ENCODE peak calls at places on chromosomes 1 and 21, in nine cellular contexts. I, V, W, U, Y, H, L, X and A are unnamed samples. For H3K9me3, the result is how much of the 10 kb centered on the place peaks cover.

GRCh38 chr21:32476661-32477423 is 64.3 kb downstream of the EVA1C start:
- DNase-seq in I (no peak), V (no peak), W (no peak), U (no peak), Y (no peak), H (no peak), L (no peak), X (no peak), A (no peak)

GRCh38 chr21:19981938-19982337 is 1016.3 kb upstream of the NCAM2 start:
- DNase-seq in I (no peak), V (no peak), W (no peak), U (no peak), Y (no peak), H (peak), L (no peak), X (no peak), A (no peak)

GRCh38 chr1:161133220-161133740 is 813 bp upstream of the DEDD start:
- DNase-seq in I (no peak), V (no peak), W (no peak), U (no peak), Y (no peak), H (peak), L (no peak), X (no peak), A (no peak)

GRCh38 chr21:32061755-32062154 is 188.9 kb downstream of the HUNK start:
- DNase-seq in I (no peak), V (no peak), W (no peak), U (no peak), Y (no peak), H (no peak), L (no peak), X (no peak), A (no peak)

GRCh38 chr1:229280037-229280828 is 9.3 kb downstream of the RAB4A start:
- DNase-seq in I (no peak), V (no peak), W (no peak), U (no peak), Y (no peak), H (peak), L (no peak), X (no peak), A (no peak)

GRCh38 chr1:55662875-55663274 is 447.7 kb upstream of the USP24 start:
- DNase-seq in I (no peak), V (no peak), W (no peak), U (no peak), Y (no peak), H (no peak), L (no peak), X (no peak), A (no peak)

GRCh38 chr1:245197911-245198379 is 43.2 kb downstream of the KIF26B start:
- DNase-seq in I (peak), V (no peak), W (no peak), U (no peak), Y (no peak), H (no peak), L (peak), X (no peak), A (peak)

GRCh38 chr1:85058781-85059180 is 10.5 kb upstream of the MCOLN3 start:
- DNase-seq in I (no peak), V (no peak), W (no peak), U (no peak), Y (no peak), H (peak), L (no peak), X (no peak), A (no peak)

GRCh38 chr1:202009326-202010031 is 908 bp upstream of the ELF3 start:
- DNase-seq in I (peak), V (peak), W (peak), U (no peak), Y (peak), H (peak), L (peak), X (peak), A (peak)

GRCh38 chr1:213221209-213221608 is 170.2 kb downstream of the RPS6KC1 start:
- DNase-seq in I (no peak), V (no peak), W (no peak), U (no peak), Y (no peak), H (no peak), L (no peak), X (no peak), A (no peak)

GRCh38 chr1:160061376-160062100 is 8.4 kb downstream of the KCNJ10 start:
- DNase-seq in I (no peak), V (no peak), W (no peak), U (no peak), Y (no peak), H (no peak), L (no peak), X (no peak), A (no peak)

GRCh38 chr1:931380-932177 is 7.9 kb downstream of the SAMD11 start:
- DNase-seq in I (no peak), V (no peak), W (no peak), U (no peak), Y (no peak), H (no peak), L (no peak), X (no peak), A (no peak)

GRCh38 chr1:98749152-98749756 is 87.7 kb downstream of the SNX7 start:
- DNase-seq in I (no peak), V (no peak), W (no peak), U (no peak), Y (no peak), H (peak), L (peak), X (peak), A (no peak)

GRCh38 chr1:8965121-8965820 is 19.6 kb downstream of the CA6 start:
- DNase-seq in I (no peak), V (no peak), W (no peak), U (no peak), Y (no peak), H (no peak), L (peak), X (no peak), A (peak)

GRCh38 chr1:207223162-207223561 is 98.3 kb upstream of the CD55 start:
- DNase-seq in I (no peak), V (no peak), W (no peak), U (no peak), Y (no peak), H (peak), L (no peak), X (no peak), A (no peak)

GRCh38 chr1:18299441-18300338 is 181.0 kb upstream of the KLHDC7A start:
- DNase-seq in I (peak), V (no peak), W (no peak), U (no peak), Y (no peak), H (peak), L (no peak), X (peak), A (no peak)

GRCh38 chr1:198480876-198481275 is 59.6 kb downstream of the ATP6V1G3 start:
- DNase-seq in I (no peak), V (no peak), W (no peak), U (no peak), Y (no peak), H (peak), L (no peak), X (no peak), A (no peak)

GRCh38 chr1:234986750-234987414 is 141.8 kb downstream of the TOMM20 start:
- DNase-seq in I (no peak), V (no peak), W (no peak), U (no peak), Y (no peak), H (no peak), L (no peak), X (no peak), A (no peak)

GRCh38 chr1:66770694-66771093 is 18.4 kb downstream of the DYNLT5 start:
- DNase-seq in I (no peak), V (no peak), W (no peak), U (no peak), Y (no peak), H (no peak), L (no peak), X (no peak), A (no peak)

GRCh38 chr1:168321945-168322344 is 41.3 kb downstream of the TBX19 start:
- DNase-seq in I (no peak), V (no peak), W (no peak), U (no peak), Y (no peak), H (peak), L (no peak), X (peak), A (no peak)

GRCh38 chr1:24369199-24369598 is 44.4 kb downstream of the STPG1 start:
- DNase-seq in I (peak), V (peak), W (no peak), U (no peak), Y (peak), H (no peak), L (no peak), X (no peak), A (peak)

GRCh38 chr1:51314974-51315373 is 15.4 kb downstream of the TTC39A start:
- DNase-seq in I (no peak), V (no peak), W (no peak), U (no peak), Y (no peak), H (no peak), L (no peak), X (no peak), A (no peak)

GRCh38 chr1:31957701-31958674 is 19.8 kb upstream of the PTP4A2 start:
- DNase-seq in I (peak), V (no peak), W (no peak), U (no peak), Y (no peak), H (no peak), L (no peak), X (no peak), A (no peak)

GRCh38 chr1:156458181-156458503 is 42.4 kb downstream of the MEF2D start:
- DNase-seq in I (no peak), V (no peak), W (no peak), U (no peak), Y (no peak), H (peak), L (peak), X (no peak), A (no peak)

GRCh38 chr21:44761747-44762208 is 39.8 kb downstream of the UBE2G2 start:
- DNase-seq in I (no peak), V (no peak), W (no peak), U (no peak), Y (peak), H (no peak), L (no peak), X (no peak), A (no peak)

GRCh38 chr1:114340906-114341698 is 169.9 kb downstream of the TRIM33 start:
- DNase-seq in I (no peak), V (no peak), W (no peak), U (no peak), Y (no peak), H (no peak), L (no peak), X (no peak), A (no peak)

GRCh38 chr1:37477946-37478345 is 3.6 kb downstream of the ZC3H12A start:
- DNase-seq in I (no peak), V (no peak), W (no peak), U (no peak), Y (peak), H (peak), L (no peak), X (no peak), A (no peak)

GRCh38 chr1:54825696-54826095 is 24.6 kb upstream of the TTC22 start:
- DNase-seq in I (no peak), V (no peak), W (no peak), U (no peak), Y (peak), H (no peak), L (no peak), X (no peak), A (no peak)

GRCh38 chr1:41830711-41831110 is 88.0 kb downstream of the HIVEP3 start:
- DNase-seq in I (no peak), V (no peak), W (no peak), U (no peak), Y (no peak), H (no peak), L (peak), X (no peak), A (no peak)

GRCh38 chr1:115052454-115053083 is 22.9 kb downstream of the TSHB start:
- DNase-seq in I (peak), V (no peak), W (no peak), U (no peak), Y (no peak), H (peak), L (peak), X (peak), A (peak)

GRCh38 chr1:55604749-55605148 is 389.6 kb upstream of the USP24 start:
- DNase-seq in I (no peak), V (no peak), W (no peak), U (no peak), Y (no peak), H (no peak), L (no peak), X (no peak), A (no peak)

GRCh38 chr1:57489342-57490036 is 65.6 kb upstream of the DAB1 start:
- DNase-seq in I (no peak), V (no peak), W (no peak), U (no peak), Y (no peak), H (peak), L (peak), X (no peak), A (peak)

GRCh38 chr1:162996261-162996660 is 72.9 kb upstream of the RGS4 start:
- DNase-seq in I (no peak), V (no peak), W (no peak), U (no peak), Y (no peak), H (no peak), L (no peak), X (no peak), A (no peak)

GRCh38 chr1:85137660-85138059 is 63.2 kb downstream of the SYDE2 start:
- DNase-seq in I (peak), V (no peak), W (no peak), U (no peak), Y (no peak), H (no peak), L (no peak), X (no peak), A (no peak)

GRCh38 chr1:1281533-1282321 is 1.5 kb downstream of the SCNN1D start:
- DNase-seq in I (peak), V (no peak), W (no peak), U (no peak), Y (no peak), H (peak), L (peak), X (no peak), A (peak)

DNA sequence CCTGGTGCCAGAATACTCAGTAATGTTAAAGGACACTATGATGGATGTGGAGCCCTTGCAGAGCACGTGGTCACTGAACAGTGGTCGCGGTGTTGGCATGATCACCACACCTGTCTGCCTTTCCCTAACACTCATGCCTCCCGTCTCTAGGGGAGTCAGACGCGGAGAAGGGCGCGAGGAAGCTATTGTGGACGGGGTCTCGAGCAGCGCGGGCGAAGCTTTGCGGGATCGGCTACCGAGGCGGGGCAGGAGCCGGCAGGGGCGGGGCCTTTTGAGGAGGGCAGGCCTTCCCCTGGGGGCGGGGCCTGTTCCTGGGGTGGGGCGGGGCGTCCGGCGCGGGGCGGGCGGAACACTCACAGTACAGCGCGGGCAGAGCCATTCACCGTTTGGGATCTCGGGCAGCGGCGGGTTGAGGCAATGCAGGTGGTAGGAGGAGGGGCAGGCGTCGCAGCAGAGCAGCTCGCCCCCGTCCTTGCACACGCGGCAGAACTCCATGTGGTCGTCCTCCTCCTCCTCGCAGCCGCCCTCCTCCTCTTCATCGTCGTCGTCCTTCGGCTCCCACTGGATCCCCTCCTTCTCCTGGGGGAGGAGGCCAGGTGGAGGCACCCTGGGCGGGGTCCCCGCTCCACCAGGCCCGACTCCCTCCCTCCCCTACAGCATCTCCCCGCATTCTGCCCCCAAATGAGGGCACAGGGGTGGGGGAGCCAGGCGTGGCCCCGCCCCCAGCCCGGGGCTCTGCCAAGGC is 31.5 kb downstream of the CHD5 start:
- DNase-seq in I (peak), V (no peak), W (no peak), U (no peak), Y (no peak), H (peak), L (no peak), X (peak), A (no peak)
- H3K4me3 ChIP-seq in I (no peak), V (no peak), W (peak), U (no peak), Y (peak), H (no peak), L (no peak), X (no peak), A (no peak)

DNA sequence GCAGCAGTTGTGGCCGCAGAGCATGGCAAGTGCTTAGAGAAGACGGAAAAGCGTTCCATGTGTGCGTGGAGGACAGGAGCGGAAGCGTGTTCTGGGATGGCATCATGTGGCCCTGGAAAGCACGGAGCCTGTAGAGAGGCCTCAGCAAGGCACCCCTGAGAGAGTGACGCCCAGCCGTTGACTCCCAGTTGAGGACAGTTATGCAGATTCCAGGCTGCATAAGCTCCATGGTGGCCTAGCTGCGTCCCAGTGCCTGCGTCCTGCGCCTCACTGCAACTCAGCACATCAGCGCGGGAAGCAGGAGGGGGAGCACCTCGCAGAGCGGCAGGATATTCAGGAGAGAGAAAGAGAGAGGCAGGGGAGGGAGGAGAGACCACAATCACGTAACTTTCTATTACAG is 49.0 kb upstream of the TTC34 start:
- DNase-seq in I (no peak), V (no peak), W (no peak), U (no peak), Y (no peak), H (no peak), L (no peak), X (no peak), A (no peak)
- H3K9me3 ChIP-seq in I (under half), V (under half), W (under half), U (under half), Y (under half), H (under half), L (under half), X (under half), A (under half)

GRCh38 chr1:10916311-10916710 is 96.1 kb upstream of the TARDBP start:
- DNase-seq in I (no peak), V (no peak), W (no peak), U (no peak), Y (no peak), H (no peak), L (no peak), X (no peak), A (no peak)
- H3K4me3 ChIP-seq in I (no peak), V (no peak), W (no peak), U (no peak), Y (no peak), H (no peak), L (no peak), X (no peak), A (no peak)

GRCh38 chr1:143584508-143584907 is 387.3 kb downstream of the FAM72C start:
- DNase-seq in I (no peak), V (no peak), W (no peak), U (no peak), Y (no peak), H (no peak), L (no peak), X (no peak), A (peak)
- H3K9me3 ChIP-seq in I (under half), V (under half), W (under half), U (under half), Y (under half), H (under half), L (under half), X (under half), A (under half)

GRCh38 chr1:89262643-89263042 is 10.0 kb downstream of the GBP5 start:
- DNase-seq in I (no peak), V (no peak), W (no peak), U (no peak), Y (no peak), H (peak), L (peak), X (no peak), A (peak)
- H3K4me3 ChIP-seq in I (no peak), V (no peak), W (peak), U (peak), Y (peak), H (no peak), L (no peak), X (no peak), A (no peak)